ENCODE peak calls at places on chromosomes 4 and X, in six cellular contexts. H is naive thymus-derived CD4-positive, alpha-beta T cell; K is IMR-90; V is breast epithelium; A is Panc1; T is tibial nerve. E is an unnamed sample.

GRCh38 chr4:74932832-74933561 is at the start of gene PARM1:
- DNase-seq in A (peak; percentile 17), T (peak; percentile 59), H (peak; percentile 50), V (peak; percentile 84), K (peak; percentile 61), E (no peak)

GRCh38 chr4:168304744-168305459 is 13.7 kb downstream of the DDX60 start:
- DNase-seq in V (no peak), K (peak; percentile 80), T (no peak), A (peak; percentile 93), H (no peak), E (no peak)

GRCh38 chr4:17232575-17233253 is 279.2 kb downstream of the QDPR start:
- DNase-seq in H (no peak), T (peak; percentile 46), K (peak; percentile 84), A (no peak), V (no peak), E (no peak)

GRCh38 chr4:82901129-82901718 is 689 bp downstream of the THAP9 start:
- DNase-seq in T (no peak), A (no peak), H (no peak), K (no peak), V (no peak), E (no peak)

GRCh38 chrX:19569930-19570329 is 54.6 kb upstream of the MAP3K15 start:
- DNase-seq in V (no peak), H (no peak), K (no peak), T (no peak), A (no peak), E (no peak)

GRCh38 chr4:169256856-169257756 is 13.7 kb downstream of the SH3RF1 start:
- DNase-seq in V (no peak), T (no peak), H (no peak), A (no peak), K (no peak), E (no peak)

GRCh38 chrX:70279081-70279480 is 2.9 kb upstream of the RAB41 start:
- DNase-seq in V (no peak), A (no peak), K (no peak), H (no peak), T (no peak), E (no peak)

GRCh38 chr4:188596027-188596426 is 456.8 kb downstream of the TRIML1 start:
- DNase-seq in A (no peak), K (peak; percentile 44), T (no peak), H (no peak), V (no peak), E (no peak)

GRCh38 chr4:57065730-57066482 is 44.3 kb downstream of the IGFBP7 start:
- DNase-seq in A (no peak), K (peak; percentile 41), H (no peak), V (no peak), T (no peak), E (no peak)

GRCh38 chr4:117700111-117700892 is 334.0 kb upstream of the NDST3 start:
- DNase-seq in K (peak; percentile 0), A (peak; percentile 2), T (no peak), V (no peak), H (no peak), E (no peak)

GRCh38 chr4:113467581-113467980 is 294.0 kb downstream of the CAMK2D start:
- DNase-seq in K (peak; percentile 68), A (no peak), H (no peak), T (peak; percentile 39), V (no peak), E (no peak)

GRCh38 chrX:129655547-129656248 is 942 bp upstream of the APLN start:
- DNase-seq in V (no peak), H (no peak), T (no peak), K (no peak), A (no peak), E (peak; percentile 30)

GRCh38 chr4:63578383-63578782 is 830.9 kb downstream of the TECRL start:
- DNase-seq in V (no peak), H (no peak), T (no peak), K (no peak), A (no peak), E (no peak)

GRCh38 chrX:152915541-152916241 is 17.8 kb downstream of the ZNF185 start:
- DNase-seq in T (no peak), A (peak; percentile 39), H (no peak), V (no peak), K (peak; percentile 79), E (no peak)

GRCh38 chr4:41069838-41070237 is 144.5 kb downstream of the APBB2 start:
- DNase-seq in V (no peak), T (no peak), A (no peak), K (no peak), H (no peak), E (no peak)

GRCh38 chrX:77431227-77431626 is 16.0 kb upstream of the FGF16 start:
- DNase-seq in T (peak; percentile 7), K (peak; percentile 12), A (no peak), H (no peak), V (no peak), E (no peak)

GRCh38 chr4:52102587-52102986 is 51.5 kb downstream of the SPATA18 start:
- DNase-seq in T (no peak), A (peak; percentile 69), V (no peak), K (peak; percentile 23), H (no peak), E (no peak)

GRCh38 chr4:125522992-125523391 is 208.2 kb downstream of the FAT4 start:
- DNase-seq in K (no peak), T (no peak), A (peak; percentile 7), H (no peak), V (no peak), E (no peak)

GRCh38 chrX:56812515-56813105 is 83.6 kb downstream of the NBDY start:
- DNase-seq in H (no peak), K (no peak), T (no peak), V (no peak), A (no peak), E (peak; percentile 72)

GRCh38 chr4:95867919-95868318 is 28.0 kb downstream of the PDHA2 start:
- DNase-seq in T (no peak), K (no peak), H (no peak), V (no peak), A (no peak), E (no peak)

GRCh38 chrX:121308276-121308805 is 260.9 kb downstream of the GLUD2 start:
- DNase-seq in A (peak; percentile 17), V (no peak), T (peak; percentile 4), K (no peak), H (peak; percentile 57), E (peak; percentile 31)

GRCh38 chr4:184891765-184892164 is 66.0 kb upstream of the ACSL1 start:
- DNase-seq in H (no peak), T (no peak), K (no peak), A (no peak), V (no peak), E (no peak)

GRCh38 chr4:90546114-90546513 is 418.9 kb downstream of the CCSER1 start:
- DNase-seq in A (no peak), H (no peak), V (no peak), T (no peak), K (no peak), E (no peak)

GRCh38 chr4:6071959-6072720 is 53.9 kb upstream of the C4orf50 start:
- DNase-seq in K (no peak), H (no peak), A (no peak), T (no peak), V (no peak), E (no peak)

GRCh38 chr4:39621582-39621981 is 17.1 kb downstream of the SMIM14 start:
- DNase-seq in T (peak; percentile 17), V (no peak), A (no peak), K (peak; percentile 81), H (no peak), E (no peak)

GRCh38 chr4:101102114-101102752 is 245.1 kb downstream of the PPP3CA start:
- DNase-seq in K (peak; percentile 87), V (peak; percentile 48), H (no peak), T (peak; percentile 70), A (no peak), E (no peak)

DNA sequence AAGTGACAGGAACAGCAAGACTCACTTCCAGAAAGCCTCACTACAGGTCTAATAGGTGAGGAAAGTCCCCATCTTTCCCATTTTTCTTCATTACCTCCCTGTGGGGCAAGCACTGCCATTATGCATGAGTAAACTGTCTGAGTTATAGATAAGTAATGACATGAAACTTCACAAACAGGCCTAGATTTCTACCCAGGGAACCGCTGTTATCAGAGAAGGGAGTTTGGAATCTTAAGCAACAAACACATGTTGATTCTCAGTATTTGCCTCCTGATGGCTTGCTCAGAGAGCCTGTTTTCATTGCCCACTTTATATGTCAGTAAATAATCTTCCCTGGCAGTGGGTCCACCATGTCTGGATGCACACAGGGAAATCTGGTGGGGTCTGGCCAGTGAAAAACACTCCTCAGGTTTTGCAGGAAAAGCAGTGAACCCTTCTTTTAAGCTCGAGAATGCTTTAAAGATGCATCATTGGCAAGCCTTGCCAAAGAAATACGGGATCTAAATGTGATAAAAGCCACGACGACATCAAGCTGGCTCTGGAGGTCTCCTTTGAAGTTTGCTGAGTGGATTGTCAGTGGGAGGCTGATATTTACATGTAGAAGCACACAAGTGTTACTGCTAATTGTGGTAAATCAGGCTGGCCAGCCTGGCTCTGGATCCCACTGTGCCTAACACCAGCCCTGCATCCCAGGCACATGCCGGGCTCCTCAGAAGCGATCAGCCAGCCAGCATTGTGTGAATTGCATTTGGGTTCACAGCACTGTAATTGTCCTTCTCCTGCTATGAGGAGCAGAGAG is 25.2 kb downstream of the PDGFRA start:
- DNase-seq in H (no peak), A (no peak), K (peak; percentile 50), T (no peak), V (no peak), E (no peak)
- H3K4me1 ChIP-seq in H (no peaks in the 10 kb centered on the region), A (no peaks in the 10 kb centered on the region), K (peaks cover 16% of the 10 kb centered on the region), T (no peaks in the 10 kb centered on the region), V (no peaks in the 10 kb centered on the region), E (no peaks in the 10 kb centered on the region)

GRCh38 chr4:78971326-78971725 is 32.1 kb upstream of the PAQR3 start:
- DNase-seq in A (no peak), H (no peak), T (peak; percentile 70), K (no peak), V (no peak), E (no peak)
- H3K4me3 ChIP-seq in A (no peak overlapping the region), H (no peak overlapping the region), T (peak overlapping the region; percentile 20), K (no peak overlapping the region), V (no peak overlapping the region), E (no peak overlapping the region)

GRCh38 chrX:8304668-8305067 is 133.6 kb upstream of the VCX2 start:
- DNase-seq in H (no peak), T (no peak), A (no peak), V (no peak), K (no peak), E (no peak)
- H3K4me1 ChIP-seq in H (no peaks in the 10 kb centered on the region), T (no peaks in the 10 kb centered on the region), A (no peaks in the 10 kb centered on the region), V (no peaks in the 10 kb centered on the region), K (no peaks in the 10 kb centered on the region), E (no peaks in the 10 kb centered on the region)

GRCh38 chrX:40152706-40153334 is 55.1 kb upstream of the BCOR start:
- DNase-seq in V (no peak), H (peak; percentile 25), K (no peak), T (no peak), A (no peak), E (no peak)

GRCh38 chrX:40154229-40154852 is 56.6 kb upstream of the BCOR start:
- DNase-seq in H (no peak), K (no peak), A (no peak), T (no peak), V (no peak), E (no peak)

GRCh38 chrX:40154853-40155616 is 57.3 kb upstream of the BCOR start:
- DNase-seq in K (peak; percentile 50), A (no peak), H (no peak), T (peak; percentile 80), V (no peak), E (no peak)

GRCh38 chrX:40152173-40152705 is 54.5 kb upstream of the BCOR start:
- DNase-seq in A (no peak), H (no peak), K (no peak), V (no peak), T (no peak), E (peak; percentile 24)

GRCh38 chrX:40153335-40154221 is 55.8 kb upstream of the BCOR start:
- DNase-seq in T (no peak), K (no peak), V (no peak), A (no peak), H (peak; percentile 67), E (no peak)
- H3K4me3 ChIP-seq in T (peak overlapping the region; percentile 28), K (no peak overlapping the region), V (peak overlapping the region; percentile 68), A (peak overlapping the region; percentile 45), H (peak overlapping the region; percentile 50), E (peak overlapping the region; percentile 50)